ENCODE peak calls at places on chromosome 13, in five cellular contexts. One of them, this sample, is unnamed. For H3K4me1, the result is how much of the 10 kb centered on the place peaks cover.

GRCh38 chr13:113666324-113666660 is 727 bp upstream of the GRK1 start:
- DNase-seq in upper lobe of right lung: no peak
- DNase-seq in neural progenitor cell: no peak
- DNase-seq in thoracic aorta: no peak
- DNase-seq in mammary epithelial cell: no peak
- DNase-seq in this sample: no peak

GRCh38 chr13:33971305-33971819 is 153.4 kb downstream of the RFC3 start:
- DNase-seq in upper lobe of right lung: no peak
- DNase-seq in neural progenitor cell: no peak
- DNase-seq in thoracic aorta: no peak
- DNase-seq in mammary epithelial cell: no peak
- DNase-seq in this sample: no peak

GRCh38 chr13:113034451-113035208 is 65.6 kb downstream of the MCF2L start:
- DNase-seq in upper lobe of right lung: no peak
- DNase-seq in neural progenitor cell: peak
- DNase-seq in thoracic aorta: no peak
- DNase-seq in mammary epithelial cell: peak
- DNase-seq in this sample: no peak

GRCh38 chr13:67230774-67231480 is 791 bp upstream of the PCDH9 start:
- DNase-seq in upper lobe of right lung: peak
- DNase-seq in neural progenitor cell: peak
- DNase-seq in thoracic aorta: no peak
- DNase-seq in mammary epithelial cell: peak
- DNase-seq in this sample: peak

GRCh38 chr13:39516140-39516539 is 86.9 kb downstream of the LHFPL6 start:
- DNase-seq in upper lobe of right lung: no peak
- DNase-seq in neural progenitor cell: no peak
- DNase-seq in thoracic aorta: no peak
- DNase-seq in mammary epithelial cell: no peak
- DNase-seq in this sample: peak

GRCh38 chr13:113528101-113528797 is 37.7 kb upstream of the DCUN1D2 start:
- DNase-seq in upper lobe of right lung: no peak
- DNase-seq in neural progenitor cell: no peak
- DNase-seq in thoracic aorta: no peak
- DNase-seq in mammary epithelial cell: no peak
- DNase-seq in this sample: no peak

GRCh38 chr13:25001807-25002206 is 94.1 kb upstream of the PABPC3 start:
- DNase-seq in upper lobe of right lung: no peak
- DNase-seq in neural progenitor cell: no peak
- DNase-seq in thoracic aorta: no peak
- DNase-seq in mammary epithelial cell: no peak
- DNase-seq in this sample: no peak

GRCh38 chr13:102291587-102292218 is 110.1 kb downstream of the FGF14 start:
- DNase-seq in upper lobe of right lung: no peak
- DNase-seq in neural progenitor cell: no peak
- DNase-seq in thoracic aorta: no peak
- DNase-seq in mammary epithelial cell: no peak
- DNase-seq in this sample: no peak

GRCh38 chr13:71625183-71625582 is 241.8 kb downstream of the DACH1 start:
- DNase-seq in upper lobe of right lung: no peak
- DNase-seq in neural progenitor cell: no peak
- DNase-seq in thoracic aorta: no peak
- DNase-seq in mammary epithelial cell: no peak
- DNase-seq in this sample: no peak

GRCh38 chr13:22040810-22041364 is 370.0 kb downstream of the FGF9 start:
- DNase-seq in upper lobe of right lung: no peak
- DNase-seq in neural progenitor cell: peak
- DNase-seq in thoracic aorta: no peak
- DNase-seq in mammary epithelial cell: no peak
- DNase-seq in this sample: no peak

GRCh38 chr13:94678845-94679244 is 33.5 kb downstream of the SOX21 start:
- DNase-seq in upper lobe of right lung: no peak
- DNase-seq in neural progenitor cell: no peak
- DNase-seq in thoracic aorta: no peak
- DNase-seq in mammary epithelial cell: no peak
- DNase-seq in this sample: no peak

GRCh38 chr13:27792393-27793218 is at the start of gene GSX1:
- DNase-seq in upper lobe of right lung: peak
- DNase-seq in neural progenitor cell: peak
- DNase-seq in thoracic aorta: no peak
- DNase-seq in mammary epithelial cell: peak
- DNase-seq in this sample: peak

GRCh38 chr13:107339209-107339608 is 771.3 kb upstream of the ARGLU1 start:
- DNase-seq in upper lobe of right lung: no peak
- DNase-seq in neural progenitor cell: no peak
- DNase-seq in thoracic aorta: no peak
- DNase-seq in mammary epithelial cell: no peak
- DNase-seq in this sample: no peak

GRCh38 chr13:90868321-90868920 is 479.1 kb upstream of the MIR17HG start:
- DNase-seq in upper lobe of right lung: no peak
- DNase-seq in neural progenitor cell: peak
- DNase-seq in thoracic aorta: no peak
- DNase-seq in mammary epithelial cell: peak
- DNase-seq in this sample: no peak

GRCh38 chr13:90402613-90403012 is 944.9 kb upstream of the MIR17HG start:
- DNase-seq in upper lobe of right lung: no peak
- DNase-seq in neural progenitor cell: no peak
- DNase-seq in thoracic aorta: no peak
- DNase-seq in mammary epithelial cell: no peak
- DNase-seq in this sample: no peak

GRCh38 chr13:73781384-73781783 is 352.8 kb downstream of the KLF12 start:
- DNase-seq in upper lobe of right lung: no peak
- DNase-seq in neural progenitor cell: no peak
- DNase-seq in thoracic aorta: no peak
- DNase-seq in mammary epithelial cell: no peak
- DNase-seq in this sample: no peak

GRCh38 chr13:50286376-50286775 is 271.1 kb downstream of the KCNRG start:
- DNase-seq in upper lobe of right lung: no peak
- DNase-seq in neural progenitor cell: no peak
- DNase-seq in thoracic aorta: no peak
- DNase-seq in mammary epithelial cell: no peak
- DNase-seq in this sample: no peak

DNA sequence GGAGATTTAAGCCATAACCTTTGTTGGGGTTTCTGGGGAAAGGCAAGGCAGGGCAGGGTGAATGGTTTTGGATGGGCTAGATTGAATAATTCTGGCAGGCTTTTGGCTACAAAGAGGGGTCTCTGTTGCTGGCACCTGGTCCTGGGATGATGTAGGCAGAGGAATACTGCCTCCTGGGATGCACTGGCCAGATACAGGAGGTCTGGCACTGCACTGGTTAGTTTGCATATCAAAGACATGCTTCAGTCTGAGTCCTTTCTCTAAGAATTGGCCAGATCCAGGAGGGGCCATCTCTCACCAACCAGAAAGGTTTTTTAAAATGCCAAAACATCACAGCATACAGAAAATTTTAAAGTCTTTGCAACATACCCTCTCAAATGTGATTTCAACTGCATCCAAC is 8.0 kb upstream of the MEDAG start:
- DNase-seq in upper lobe of right lung: no peak
- DNase-seq in neural progenitor cell: no peak
- DNase-seq in thoracic aorta: no peak
- DNase-seq in mammary epithelial cell: no peak
- DNase-seq in this sample: no peak
- H3K4me1 ChIP-seq in upper lobe of right lung: under half
- H3K4me1 ChIP-seq in neural progenitor cell: under half
- H3K4me1 ChIP-seq in thoracic aorta: half or more
- H3K4me1 ChIP-seq in mammary epithelial cell: under half
- H3K4me1 ChIP-seq in this sample: under half

GRCh38 chr13:108858676-108859075 is 229.3 kb downstream of the MYO16 start:
- DNase-seq in upper lobe of right lung: no peak
- DNase-seq in neural progenitor cell: no peak
- DNase-seq in thoracic aorta: no peak
- DNase-seq in mammary epithelial cell: no peak
- DNase-seq in this sample: no peak

GRCh38 chr13:108855737-108856387 is 226.5 kb downstream of the MYO16 start:
- DNase-seq in upper lobe of right lung: no peak
- DNase-seq in neural progenitor cell: no peak
- DNase-seq in thoracic aorta: no peak
- DNase-seq in mammary epithelial cell: no peak
- DNase-seq in this sample: no peak

GRCh38 chr13:108859202-108860012 is 230.0 kb downstream of the MYO16 start:
- DNase-seq in upper lobe of right lung: no peak
- DNase-seq in neural progenitor cell: no peak
- DNase-seq in thoracic aorta: no peak
- DNase-seq in mammary epithelial cell: no peak
- DNase-seq in this sample: peak

GRCh38 chr13:108860418-108860817 is 231.0 kb downstream of the MYO16 start:
- DNase-seq in upper lobe of right lung: no peak
- DNase-seq in neural progenitor cell: no peak
- DNase-seq in thoracic aorta: no peak
- DNase-seq in mammary epithelial cell: no peak
- DNase-seq in this sample: no peak
- TF ChIP-seq CTCF in upper lobe of right lung: no peak
- TF ChIP-seq CTCF in neural progenitor cell: no peak
- TF ChIP-seq CTCF in thoracic aorta: no peak
- TF ChIP-seq CTCF in mammary epithelial cell: no peak
- TF ChIP-seq CTCF in this sample: no peak

DNA sequence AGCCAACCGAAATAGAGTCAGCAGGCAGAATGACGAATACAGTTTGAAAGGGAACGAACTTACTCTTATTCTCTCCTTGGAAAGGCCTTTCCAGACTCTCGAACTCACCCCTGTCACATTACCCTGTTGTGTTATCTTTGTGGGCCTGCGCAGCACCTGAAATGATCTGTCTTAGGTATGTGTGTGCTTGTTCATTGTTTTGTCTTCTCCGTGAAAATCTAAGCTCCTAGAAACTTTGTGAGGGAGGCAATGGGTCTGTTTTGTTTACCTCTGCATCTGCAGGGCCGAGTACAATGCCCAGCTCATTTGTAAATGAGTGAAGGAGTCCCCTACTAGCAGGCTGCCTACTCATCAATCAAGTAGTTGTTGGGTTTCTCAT is 19.6 kb downstream of the HMGB1 start:
- DNase-seq in upper lobe of right lung: no peak
- DNase-seq in neural progenitor cell: peak
- DNase-seq in thoracic aorta: no peak
- DNase-seq in mammary epithelial cell: no peak
- DNase-seq in this sample: no peak
- H3K27ac ChIP-seq in upper lobe of right lung: peak
- H3K27ac ChIP-seq in neural progenitor cell: no peak
- H3K27ac ChIP-seq in thoracic aorta: peak
- H3K27ac ChIP-seq in mammary epithelial cell: no peak
- H3K27ac ChIP-seq in this sample: no peak

DNA sequence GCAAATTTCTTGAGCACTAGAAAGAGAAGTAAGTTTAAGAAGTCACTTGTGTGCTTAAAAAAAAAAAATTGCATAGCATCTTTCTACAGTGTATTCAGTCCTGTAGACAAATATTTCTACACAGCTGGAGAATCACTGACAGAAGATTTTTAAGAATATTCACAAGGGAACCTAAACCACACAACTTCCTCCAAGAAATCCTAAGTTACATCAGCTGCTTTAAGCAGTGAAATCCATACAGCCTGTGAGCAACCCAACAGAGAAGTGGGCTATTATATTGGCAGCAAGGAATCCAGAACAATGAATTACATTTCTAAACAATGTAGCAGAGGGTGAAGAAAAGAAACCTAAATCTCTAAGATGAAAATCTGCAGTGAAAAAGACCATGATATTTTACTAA is 1.5 kb downstream of the DOCK9 start:
- DNase-seq in upper lobe of right lung: no peak
- DNase-seq in neural progenitor cell: no peak
- DNase-seq in thoracic aorta: no peak
- DNase-seq in mammary epithelial cell: no peak
- DNase-seq in this sample: no peak
- H3K4me1 ChIP-seq in upper lobe of right lung: under half
- H3K4me1 ChIP-seq in neural progenitor cell: under half
- H3K4me1 ChIP-seq in thoracic aorta: under half
- H3K4me1 ChIP-seq in mammary epithelial cell: under half
- H3K4me1 ChIP-seq in this sample: under half

DNA sequence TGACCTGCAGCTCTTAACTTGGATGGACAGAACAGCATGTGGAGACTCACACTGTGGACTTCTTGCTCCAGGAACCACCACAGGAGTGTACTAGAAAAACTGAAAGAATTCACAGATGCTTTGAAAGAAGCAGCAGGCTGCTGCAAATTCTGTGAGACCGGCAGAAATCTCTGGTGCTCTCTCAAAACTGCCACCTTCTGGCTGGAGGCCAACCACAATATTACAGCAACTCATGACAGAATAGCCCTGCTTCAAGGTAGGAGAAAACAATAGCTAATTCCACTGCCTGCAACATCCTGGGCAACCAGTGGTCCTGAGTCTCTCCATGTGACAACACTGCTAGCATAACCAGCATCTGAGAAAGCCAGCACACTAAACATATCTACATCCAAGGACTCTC is 26.9 kb downstream of the CDK8 start:
- DNase-seq in upper lobe of right lung: no peak
- DNase-seq in neural progenitor cell: no peak
- DNase-seq in thoracic aorta: no peak
- DNase-seq in mammary epithelial cell: peak
- DNase-seq in this sample: no peak
- TF ChIP-seq CTCF in upper lobe of right lung: no peak
- TF ChIP-seq CTCF in neural progenitor cell: no peak
- TF ChIP-seq CTCF in thoracic aorta: no peak
- TF ChIP-seq CTCF in mammary epithelial cell: no peak
- TF ChIP-seq CTCF in this sample: no peak

GRCh38 chr13:48979892-48980291 is 4.2 kb downstream of the FNDC3A start:
- DNase-seq in upper lobe of right lung: no peak
- DNase-seq in neural progenitor cell: no peak
- DNase-seq in thoracic aorta: no peak
- DNase-seq in mammary epithelial cell: no peak
- DNase-seq in this sample: no peak

GRCh38 chr13:48978942-48979601 is 3.4 kb downstream of the FNDC3A start:
- DNase-seq in upper lobe of right lung: no peak
- DNase-seq in neural progenitor cell: no peak
- DNase-seq in thoracic aorta: no peak
- DNase-seq in mammary epithelial cell: no peak
- DNase-seq in this sample: no peak

GRCh38 chr13:48975926-48976676 is 389 bp downstream of the FNDC3A start:
- DNase-seq in upper lobe of right lung: peak
- DNase-seq in neural progenitor cell: peak
- DNase-seq in thoracic aorta: peak
- DNase-seq in mammary epithelial cell: peak
- DNase-seq in this sample: peak

GRCh38 chr13:48976677-48977625 is 1.2 kb downstream of the FNDC3A start:
- DNase-seq in upper lobe of right lung: no peak
- DNase-seq in neural progenitor cell: no peak
- DNase-seq in thoracic aorta: no peak
- DNase-seq in mammary epithelial cell: no peak
- DNase-seq in this sample: peak

GRCh38 chr13:48977973-48978372 is 2.3 kb downstream of the FNDC3A start:
- DNase-seq in upper lobe of right lung: no peak
- DNase-seq in neural progenitor cell: no peak
- DNase-seq in thoracic aorta: no peak
- DNase-seq in mammary epithelial cell: peak
- DNase-seq in this sample: peak
- H3K27ac ChIP-seq in upper lobe of right lung: peak
- H3K27ac ChIP-seq in neural progenitor cell: no peak
- H3K27ac ChIP-seq in thoracic aorta: no peak
- H3K27ac ChIP-seq in mammary epithelial cell: peak
- H3K27ac ChIP-seq in this sample: no peak

This sample was measured in foreskin keratinocyte.